ENCODE peak calls at places on chromosomes 6 and 20, in six cellular contexts. One of them, this sample, is unnamed.

GRCh38 chr6:141472550-141472949 is 660.2 kb upstream of the GJE1 start:
- ATAC-seq in GM12878: no peak
- ATAC-seq in HepG2: no peak
- ATAC-seq in upper lobe of left lung: no peak
- ATAC-seq in A549: no peak
- ATAC-seq in K562: no peak
- ATAC-seq in this sample: no peak

GRCh38 chr20:1707588-1708449 is 50.2 kb upstream of the SIRPG start:
- ATAC-seq in A549: no peak
- ATAC-seq in upper lobe of left lung: no peak
- ATAC-seq in GM12878: peak; percentile 41
- ATAC-seq in K562: peak; percentile 68
- ATAC-seq in HepG2: no peak
- ATAC-seq in this sample: no peak

GRCh38 chr20:14622796-14623195 is 285.4 kb upstream of the FLRT3 start:
- ATAC-seq in K562: no peak
- ATAC-seq in GM12878: no peak
- ATAC-seq in HepG2: peak; percentile 92
- ATAC-seq in A549: peak; percentile 97
- ATAC-seq in upper lobe of left lung: no peak
- ATAC-seq in this sample: no peak

GRCh38 chr6:154683756-154684523 is 49.3 kb upstream of the SCAF8 start:
- ATAC-seq in upper lobe of left lung: no peak
- ATAC-seq in K562: no peak
- ATAC-seq in GM12878: peak; percentile 96
- ATAC-seq in A549: no peak
- ATAC-seq in HepG2: no peak
- ATAC-seq in this sample: no peak

GRCh38 chr6:154592199-154592860 is 81.8 kb upstream of the CNKSR3 start:
- ATAC-seq in A549: no peak
- ATAC-seq in GM12878: no peak
- ATAC-seq in K562: peak; percentile 66
- ATAC-seq in upper lobe of left lung: no peak
- ATAC-seq in HepG2: no peak
- ATAC-seq in this sample: no peak

GRCh38 chr20:34037767-34038166 is 44.1 kb downstream of the RALY start:
- ATAC-seq in HepG2: no peak
- ATAC-seq in A549: no peak
- ATAC-seq in GM12878: no peak
- ATAC-seq in K562: no peak
- ATAC-seq in upper lobe of left lung: peak; percentile 48
- ATAC-seq in this sample: peak; percentile 68

GRCh38 chr20:25032065-25032477 is 25.9 kb downstream of the ACSS1 start:
- ATAC-seq in A549: no peak
- ATAC-seq in GM12878: no peak
- ATAC-seq in upper lobe of left lung: peak; percentile 54
- ATAC-seq in HepG2: peak; percentile 28
- ATAC-seq in K562: peak; percentile 47
- ATAC-seq in this sample: no peak

GRCh38 chr6:5087389-5087788 is 2.2 kb downstream of the PPP1R3G start:
- ATAC-seq in GM12878: no peak
- ATAC-seq in A549: no peak
- ATAC-seq in upper lobe of left lung: peak; percentile 32
- ATAC-seq in HepG2: no peak
- ATAC-seq in K562: no peak
- ATAC-seq in this sample: no peak

GRCh38 chr20:58078741-58079522 is 149.5 kb downstream of the ANKRD60 start:
- ATAC-seq in HepG2: no peak
- ATAC-seq in A549: no peak
- ATAC-seq in upper lobe of left lung: no peak
- ATAC-seq in K562: no peak
- ATAC-seq in GM12878: no peak
- ATAC-seq in this sample: no peak

GRCh38 chr6:170584954-170585498 is 589 bp upstream of the PDCD2 start:
- ATAC-seq in K562: peak; percentile 64
- ATAC-seq in A549: no peak
- ATAC-seq in upper lobe of left lung: peak; percentile 6
- ATAC-seq in HepG2: peak; percentile 12
- ATAC-seq in GM12878: peak; percentile 53
- ATAC-seq in this sample: no peak

GRCh38 chr20:54306985-54307710 is 99.3 kb downstream of the PFDN4 start:
- ATAC-seq in upper lobe of left lung: no peak
- ATAC-seq in GM12878: no peak
- ATAC-seq in A549: no peak
- ATAC-seq in HepG2: no peak
- ATAC-seq in K562: no peak
- ATAC-seq in this sample: no peak

GRCh38 chr20:63433756-63434531 is 38.5 kb downstream of the KCNQ2 start:
- ATAC-seq in K562: no peak
- ATAC-seq in GM12878: no peak
- ATAC-seq in A549: peak; percentile 7
- ATAC-seq in upper lobe of left lung: no peak
- ATAC-seq in HepG2: peak; percentile 14
- ATAC-seq in this sample: peak; percentile 10

GRCh38 chr20:1061484-1062221 is 56.7 kb upstream of the PSMF1 start:
- ATAC-seq in K562: no peak
- ATAC-seq in A549: no peak
- ATAC-seq in HepG2: no peak
- ATAC-seq in upper lobe of left lung: no peak
- ATAC-seq in GM12878: no peak
- ATAC-seq in this sample: no peak

GRCh38 chr6:168007592-168008338 is 10.3 kb downstream of the KIF25 start:
- ATAC-seq in upper lobe of left lung: peak; percentile 85
- ATAC-seq in K562: no peak
- ATAC-seq in GM12878: no peak
- ATAC-seq in HepG2: no peak
- ATAC-seq in A549: peak; percentile 95
- ATAC-seq in this sample: peak; percentile 46

GRCh38 chr6:132068766-132069165 is 117.6 kb upstream of the CCN2 start:
- ATAC-seq in upper lobe of left lung: no peak
- ATAC-seq in K562: no peak
- ATAC-seq in GM12878: no peak
- ATAC-seq in A549: no peak
- ATAC-seq in HepG2: no peak
- ATAC-seq in this sample: no peak

GRCh38 chr6:143965503-143966171 is 42.4 kb downstream of the PLAGL1 start:
- ATAC-seq in A549: no peak
- ATAC-seq in GM12878: no peak
- ATAC-seq in K562: no peak
- ATAC-seq in HepG2: no peak
- ATAC-seq in upper lobe of left lung: peak; percentile 30
- ATAC-seq in this sample: no peak

GRCh38 chr6:37576336-37576737 is 76.6 kb upstream of the CCDC167 start:
- ATAC-seq in A549: peak; percentile 93
- ATAC-seq in K562: no peak
- ATAC-seq in upper lobe of left lung: no peak
- ATAC-seq in GM12878: no peak
- ATAC-seq in HepG2: no peak
- ATAC-seq in this sample: no peak

GRCh38 chr6:144379356-144379755 is 94.2 kb downstream of the UTRN start:
- ATAC-seq in A549: no peak
- ATAC-seq in GM12878: peak; percentile 36
- ATAC-seq in K562: no peak
- ATAC-seq in upper lobe of left lung: no peak
- ATAC-seq in HepG2: no peak
- ATAC-seq in this sample: no peak

GRCh38 chr6:62285612-62286469 is at the start of gene KHDRBS2:
- ATAC-seq in HepG2: peak; percentile 99
- ATAC-seq in A549: peak; percentile 84
- ATAC-seq in GM12878: peak; percentile 100
- ATAC-seq in K562: no peak
- ATAC-seq in upper lobe of left lung: peak; percentile 99
- ATAC-seq in this sample: peak; percentile 83

GRCh38 chr6:135210632-135211305 is 29.7 kb downstream of the MYB start:
- ATAC-seq in HepG2: no peak
- ATAC-seq in K562: no peak
- ATAC-seq in A549: no peak
- ATAC-seq in GM12878: no peak
- ATAC-seq in upper lobe of left lung: no peak
- ATAC-seq in this sample: no peak

GRCh38 chr6:156651438-156651837 is 125.7 kb upstream of the ARID1B start:
- ATAC-seq in HepG2: no peak
- ATAC-seq in GM12878: no peak
- ATAC-seq in A549: no peak
- ATAC-seq in upper lobe of left lung: no peak
- ATAC-seq in K562: no peak
- ATAC-seq in this sample: no peak

GRCh38 chr6:163169521-163169920 is 245.0 kb upstream of the QKI start:
- ATAC-seq in HepG2: peak; percentile 31
- ATAC-seq in GM12878: no peak
- ATAC-seq in upper lobe of left lung: peak; percentile 13
- ATAC-seq in K562: peak; percentile 19
- ATAC-seq in A549: no peak
- ATAC-seq in this sample: no peak

GRCh38 chr6:6616670-6617069 is 28.1 kb downstream of the LY86 start:
- ATAC-seq in GM12878: no peak
- ATAC-seq in HepG2: no peak
- ATAC-seq in upper lobe of left lung: no peak
- ATAC-seq in K562: no peak
- ATAC-seq in A549: no peak
- ATAC-seq in this sample: no peak

GRCh38 chr20:53395188-53395923 is 198.3 kb downstream of the ZNF217 start:
- ATAC-seq in K562: no peak
- ATAC-seq in upper lobe of left lung: no peak
- ATAC-seq in HepG2: no peak
- ATAC-seq in A549: no peak
- ATAC-seq in GM12878: no peak
- ATAC-seq in this sample: no peak

GRCh38 chr6:152185158-152185574 is 377.7 kb downstream of the ESR1 start:
- ATAC-seq in upper lobe of left lung: no peak
- ATAC-seq in K562: no peak
- ATAC-seq in HepG2: no peak
- ATAC-seq in GM12878: peak; percentile 83
- ATAC-seq in A549: no peak
- ATAC-seq in this sample: no peak

GRCh38 chr6:1226208-1227099 is 85.4 kb upstream of the FOXQ1 start:
- ATAC-seq in A549: no peak
- ATAC-seq in upper lobe of left lung: peak; percentile 28
- ATAC-seq in HepG2: no peak
- ATAC-seq in GM12878: no peak
- ATAC-seq in K562: no peak
- ATAC-seq in this sample: no peak
- TF ChIP-seq EP300 in A549: no peak
- TF ChIP-seq EP300 in upper lobe of left lung: no peak
- TF ChIP-seq EP300 in HepG2: no peak
- TF ChIP-seq EP300 in GM12878: no peak
- TF ChIP-seq EP300 in K562: no peak
- TF ChIP-seq EP300 in this sample: no peak

DNA sequence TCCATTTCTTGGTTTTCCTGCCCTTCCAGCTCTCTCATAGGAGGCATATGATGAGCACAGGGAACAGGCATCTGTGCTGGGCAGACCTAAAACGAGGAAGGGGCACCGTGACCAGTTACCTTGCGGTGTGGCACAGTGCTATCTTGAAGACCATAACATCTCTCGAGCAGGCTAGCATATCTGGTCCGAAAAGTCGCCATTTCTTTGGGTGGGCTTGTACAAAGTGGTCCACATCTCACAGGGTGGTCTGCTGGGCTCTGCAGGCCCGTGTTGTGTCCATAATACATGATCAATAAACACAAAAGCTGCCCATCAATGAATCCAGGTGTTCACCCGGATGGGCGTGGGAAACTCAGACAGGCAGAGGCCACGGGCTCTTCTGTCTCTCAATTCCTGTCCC is 115.7 kb downstream of the PHACTR3 start:
- ATAC-seq in HepG2: no peak
- ATAC-seq in upper lobe of left lung: no peak
- ATAC-seq in A549: no peak
- ATAC-seq in K562: no peak
- ATAC-seq in GM12878: no peak
- ATAC-seq in this sample: no peak
- H3K9me3 ChIP-seq in HepG2: no peaks in the 10 kb centered on the region
- H3K9me3 ChIP-seq in upper lobe of left lung: no peaks in the 10 kb centered on the region
- H3K9me3 ChIP-seq in A549: no peaks in the 10 kb centered on the region
- H3K9me3 ChIP-seq in K562: no peaks in the 10 kb centered on the region
- H3K9me3 ChIP-seq in GM12878: no peaks in the 10 kb centered on the region
- H3K9me3 ChIP-seq in this sample: no peaks in the 10 kb centered on the region

GRCh38 chr6:34082348-34082747 is 63.5 kb downstream of the GRM4 start:
- ATAC-seq in A549: no peak
- ATAC-seq in upper lobe of left lung: no peak
- ATAC-seq in K562: no peak
- ATAC-seq in GM12878: no peak
- ATAC-seq in HepG2: no peak
- ATAC-seq in this sample: no peak

GRCh38 chr6:34083227-34083889 is 62.5 kb downstream of the GRM4 start:
- ATAC-seq in HepG2: no peak
- ATAC-seq in upper lobe of left lung: no peak
- ATAC-seq in A549: no peak
- ATAC-seq in K562: no peak
- ATAC-seq in GM12878: no peak
- ATAC-seq in this sample: no peak

GRCh38 chr6:34085453-34086170 is 60.3 kb downstream of the GRM4 start:
- ATAC-seq in upper lobe of left lung: no peak
- ATAC-seq in K562: no peak
- ATAC-seq in A549: no peak
- ATAC-seq in HepG2: no peak
- ATAC-seq in GM12878: no peak
- ATAC-seq in this sample: no peak

GRCh38 chr6:34084591-34085280 is 61.2 kb downstream of the GRM4 start:
- ATAC-seq in K562: no peak
- ATAC-seq in upper lobe of left lung: no peak
- ATAC-seq in HepG2: no peak
- ATAC-seq in A549: no peak
- ATAC-seq in GM12878: no peak
- ATAC-seq in this sample: no peak

DNA sequence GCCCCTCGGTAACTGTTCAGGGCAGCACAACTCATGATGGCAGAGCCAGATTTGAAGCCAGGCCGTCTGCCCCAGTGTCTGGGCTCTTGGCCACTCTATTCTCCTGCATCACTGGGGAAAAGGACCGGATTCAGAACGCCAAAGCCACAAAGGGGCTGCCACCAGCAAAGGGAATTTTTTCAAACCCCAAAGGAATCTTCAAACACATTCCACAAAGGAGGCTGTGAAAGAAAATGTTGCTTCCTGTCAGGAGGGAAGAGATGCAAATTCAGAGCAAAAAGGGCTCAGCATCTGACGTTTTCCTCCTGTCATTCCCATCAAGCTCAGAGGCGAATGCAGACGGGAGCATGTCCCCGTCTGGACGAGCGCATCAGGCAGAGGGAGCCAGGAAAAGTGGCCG is 63.1 kb downstream of the GRM4 start:
- ATAC-seq in K562: no peak
- ATAC-seq in upper lobe of left lung: no peak
- ATAC-seq in GM12878: no peak
- ATAC-seq in HepG2: no peak
- ATAC-seq in A549: no peak
- ATAC-seq in this sample: no peak
- TF ChIP-seq EP300 in K562: no peak
- TF ChIP-seq EP300 in upper lobe of left lung: no peak
- TF ChIP-seq EP300 in GM12878: no peak
- TF ChIP-seq EP300 in HepG2: no peak
- TF ChIP-seq EP300 in A549: no peak
- TF ChIP-seq EP300 in this sample: no peak

DNA sequence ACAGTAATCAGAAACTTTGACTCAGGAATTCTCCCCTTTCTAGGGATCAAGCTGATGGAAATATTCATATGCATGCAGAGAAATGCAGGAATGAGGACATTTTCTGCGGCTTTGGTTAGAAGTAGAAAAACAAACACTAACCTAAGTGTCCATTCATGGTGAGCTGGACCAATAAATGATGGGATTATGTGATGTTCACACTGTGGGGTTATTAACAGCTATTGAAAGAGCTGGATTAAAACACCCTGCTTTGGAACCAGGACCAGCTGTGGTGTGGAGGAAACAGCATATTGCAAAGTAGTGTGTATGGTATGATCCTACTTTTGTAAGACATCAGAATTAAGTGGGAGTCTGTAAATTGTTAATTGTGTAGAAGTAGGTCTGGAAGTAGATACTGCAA is 143.0 kb downstream of the SYCP2 start:
- ATAC-seq in A549: no peak
- ATAC-seq in K562: no peak
- ATAC-seq in HepG2: no peak
- ATAC-seq in upper lobe of left lung: no peak
- ATAC-seq in GM12878: no peak
- ATAC-seq in this sample: no peak
- H3K9me3 ChIP-seq in A549: peaks cover 5% of the 10 kb centered on the region
- H3K9me3 ChIP-seq in K562: no peaks in the 10 kb centered on the region
- H3K9me3 ChIP-seq in HepG2: peaks cover 14% of the 10 kb centered on the region
- H3K9me3 ChIP-seq in upper lobe of left lung: peaks cover 11% of the 10 kb centered on the region
- H3K9me3 ChIP-seq in GM12878: no peaks in the 10 kb centered on the region
- H3K9me3 ChIP-seq in this sample: no peaks in the 10 kb centered on the region

This sample was measured in gastroesophageal sphincter.